ENCODE peak calls at places on chromosomes 1 and 21, in five cellular contexts. Q is CD4-positive, alpha-beta memory T cell; F is hippocampal formation; E is T-helper 1 cell; K is activated naive CD4-positive, alpha-beta T cell treated with Interleukin-2 at 50 U/mL for 16 hours. B is an unnamed sample.

GRCh38 chr1:212606734-212607205 is 1.8 kb upstream of the ATF3 start:
- DNase-seq in Q (peak), F (no peak), E (peak), K (peak), B (peak)

GRCh38 chr1:65003316-65003664 is 36.9 kb upstream of the JAK1 start:
- DNase-seq in Q (peak), F (no peak), E (no peak), K (no peak), B (no peak)

GRCh38 chr1:246528933-246529731 is 22.1 kb upstream of the SMYD3 start:
- DNase-seq in Q (no peak), F (no peak), E (no peak), K (no peak), B (no peak)

GRCh38 chr1:98949606-98950005 is 55.1 kb downstream of the PLPPR5 start:
- DNase-seq in Q (no peak), F (no peak), E (no peak), K (no peak), B (no peak)

GRCh38 chr1:78277253-78277652 is 213.5 kb upstream of the PTGFR start:
- DNase-seq in Q (no peak), F (no peak), E (no peak), K (no peak), B (peak)

GRCh38 chr1:68384321-68384813 is 65.4 kb downstream of the RPE65 start:
- DNase-seq in Q (no peak), F (no peak), E (no peak), K (no peak), B (peak)

GRCh38 chr1:110597966-110598365 is 8.2 kb downstream of the KCNA2 start:
- DNase-seq in Q (no peak), F (no peak), E (no peak), K (no peak), B (no peak)

GRCh38 chr21:26194811-26195251 is 24.3 kb upstream of the APP start:
- DNase-seq in Q (no peak), F (no peak), E (no peak), K (no peak), B (no peak)

GRCh38 chr1:33986389-33987095 is 122.7 kb downstream of the HMGB4 start:
- DNase-seq in Q (no peak), F (no peak), E (no peak), K (no peak), B (no peak)

GRCh38 chr1:213617133-213617532 is 370.6 kb upstream of the PROX1 start:
- DNase-seq in Q (no peak), F (no peak), E (no peak), K (no peak), B (no peak)

GRCh38 chr1:204872262-204872881 is 1.7 kb downstream of the NFASC start:
- DNase-seq in Q (no peak), F (no peak), E (no peak), K (no peak), B (no peak)

GRCh38 chr1:216054593-216054992 is 368.7 kb downstream of the USH2A start:
- DNase-seq in Q (no peak), F (no peak), E (no peak), K (no peak), B (no peak)

B was measured in Calu3.